ENCODE peak calls at places on chromosomes 16 and 17, in ten cellular contexts. P is A549; F is cardiac fibroblast; R is kidney epithelial cell; V is thoracic aorta; L is choroid plexus epithelial cell; C is kidney; K is CD8-positive, alpha-beta memory T cell; G is AG09309; N is neural progenitor cell. Z is an unnamed sample.

GRCh38 chr17:64202683-64203430 is 60.2 kb downstream of the TEX2 start:
- DNase-seq in P (no peak), F (peak), R (no peak), V (no peak), L (peak), C (no peak), K (no peak), G (no peak), N (peak), Z (peak)

GRCh38 chr17:15279011-15279477 is 13.9 kb upstream of the PMP22 start:
- DNase-seq in P (peak), F (peak), R (no peak), V (no peak), L (peak), C (no peak), K (no peak), G (peak), N (no peak), Z (peak)

GRCh38 chr17:66192378-66192687 is 400 bp upstream of the CEP112 start:
- DNase-seq in P (no peak), F (no peak), R (no peak), V (peak), L (no peak), C (no peak), K (no peak), G (no peak), N (no peak), Z (no peak)

GRCh38 chr17:50511058-50511457 is 2.8 kb downstream of the MYCBPAP start:
- DNase-seq in P (no peak), F (peak), R (no peak), V (no peak), L (peak), C (peak), K (no peak), G (no peak), N (no peak), Z (no peak)

GRCh38 chr16:247027-247426 is 12.4 kb downstream of the FAM234A start:
- DNase-seq in P (no peak), F (no peak), R (no peak), V (no peak), L (no peak), C (peak), K (no peak), G (no peak), N (no peak), Z (no peak)

GRCh38 chr17:69170377-69170776 is 28.7 kb upstream of the ABCA6 start:
- DNase-seq in P (no peak), F (no peak), R (no peak), V (no peak), L (no peak), C (no peak), K (no peak), G (no peak), N (no peak), Z (no peak)

GRCh38 chr17:36808181-36808661 is 129.1 kb upstream of the LHX1 start:
- DNase-seq in P (no peak), F (peak), R (no peak), V (no peak), L (peak), C (no peak), K (no peak), G (no peak), N (peak), Z (no peak)

GRCh38 chr16:55876854-55877253 is 1.7 kb upstream of the CES5A start:
- DNase-seq in P (peak), F (no peak), R (peak), V (no peak), L (no peak), C (no peak), K (no peak), G (no peak), N (no peak), Z (no peak)

GRCh38 chr17:38891441-38891840 is 21.6 kb downstream of the LASP1 start:
- DNase-seq in P (no peak), F (no peak), R (no peak), V (no peak), L (no peak), C (peak), K (no peak), G (no peak), N (no peak), Z (no peak)

GRCh38 chr17:18184143-18185007 is 747 bp downstream of the ALKBH5 start:
- DNase-seq in P (peak), F (peak), R (no peak), V (peak), L (peak), C (peak), K (peak), G (no peak), N (peak), Z (no peak)

GRCh38 chr16:83117810-83118209 is 491.0 kb downstream of the CDH13 start:
- DNase-seq in P (no peak), F (no peak), R (no peak), V (no peak), L (no peak), C (no peak), K (no peak), G (no peak), N (no peak), Z (no peak)

GRCh38 chr17:19928299-19928698 is 49.3 kb downstream of the AKAP10 start:
- DNase-seq in P (no peak), F (peak), R (no peak), V (no peak), L (peak), C (no peak), K (no peak), G (peak), N (no peak), Z (no peak)

GRCh38 chr16:79898703-79899102 is 298.2 kb upstream of the MAF start:
- DNase-seq in P (no peak), F (no peak), R (no peak), V (no peak), L (no peak), C (no peak), K (no peak), G (no peak), N (no peak), Z (no peak)

GRCh38 chr17:69179227-69179952 is 37.7 kb upstream of the ABCA6 start:
- DNase-seq in P (peak), F (peak), R (peak), V (no peak), L (peak), C (no peak), K (no peak), G (peak), N (no peak), Z (no peak)

GRCh38 chr17:45227101-45227591 is 5.5 kb downstream of the FMNL1 start:
- DNase-seq in P (no peak), F (peak), R (no peak), V (no peak), L (peak), C (no peak), K (no peak), G (no peak), N (no peak), Z (no peak)

GRCh38 chr16:11079657-11080187 is 135.4 kb downstream of the CLEC16A start:
- DNase-seq in P (no peak), F (peak), R (no peak), V (no peak), L (peak), C (no peak), K (no peak), G (peak), N (no peak), Z (peak)

GRCh38 chr16:74261068-74261467 is 35.5 kb upstream of the PSMD7 start:
- DNase-seq in P (no peak), F (no peak), R (no peak), V (no peak), L (peak), C (no peak), K (no peak), G (no peak), N (no peak), Z (no peak)

GRCh38 chr17:63918305-63918704 is 334 bp downstream of the GH1 start:
- DNase-seq in P (peak), F (no peak), R (no peak), V (no peak), L (no peak), C (peak), K (no peak), G (no peak), N (peak), Z (no peak)

GRCh38 chr17:31061678-31062077 is 33.1 kb upstream of the NF1 start:
- DNase-seq in P (peak), F (no peak), R (no peak), V (no peak), L (no peak), C (no peak), K (no peak), G (no peak), N (peak), Z (no peak)

GRCh38 chr16:4648917-4649316 is 24.3 kb downstream of the MGRN1 start:
- DNase-seq in P (no peak), F (no peak), R (no peak), V (no peak), L (no peak), C (no peak), K (no peak), G (no peak), N (no peak), Z (no peak)

GRCh38 chr16:87575027-87575804 is 27.1 kb upstream of the JPH3 start:
- DNase-seq in P (peak), F (no peak), R (no peak), V (no peak), L (peak), C (no peak), K (no peak), G (no peak), N (peak), Z (no peak)

GRCh38 chr16:87235810-87236515 is 81.2 kb downstream of the C16orf95 start:
- DNase-seq in P (no peak), F (no peak), R (no peak), V (no peak), L (peak), C (no peak), K (no peak), G (no peak), N (peak), Z (no peak)

GRCh38 chr17:416293-417206 is 63.9 kb upstream of the RPH3AL start:
- DNase-seq in P (no peak), F (no peak), R (no peak), V (no peak), L (no peak), C (peak), K (peak), G (no peak), N (no peak), Z (no peak)

GRCh38 chr17:13671771-13672170 is 70.0 kb upstream of the HS3ST3A1 start:
- DNase-seq in P (no peak), F (peak), R (no peak), V (no peak), L (peak), C (no peak), K (no peak), G (no peak), N (peak), Z (no peak)

GRCh38 chr16:66479661-66480264 is 52.7 kb downstream of the BEAN1 start:
- DNase-seq in P (no peak), F (no peak), R (no peak), V (no peak), L (no peak), C (no peak), K (no peak), G (no peak), N (no peak), Z (no peak)

GRCh38 chr17:4375039-4375748 is 8.7 kb upstream of the UBE2G1 start:
- DNase-seq in P (no peak), F (no peak), R (no peak), V (no peak), L (no peak), C (peak), K (no peak), G (no peak), N (no peak), Z (no peak)

GRCh38 chr16:20242568-20243240 is 84.6 kb downstream of the GP2 start:
- DNase-seq in P (no peak), F (no peak), R (no peak), V (no peak), L (no peak), C (no peak), K (no peak), G (no peak), N (no peak), Z (no peak)

GRCh38 chr16:24573141-24573540 is 33.8 kb downstream of the RBBP6 start:
- DNase-seq in P (no peak), F (no peak), R (no peak), V (no peak), L (no peak), C (no peak), K (no peak), G (no peak), N (no peak), Z (no peak)

GRCh38 chr17:57377094-57377493 is 120.8 kb downstream of the MSI2 start:
- DNase-seq in P (peak), F (no peak), R (no peak), V (no peak), L (no peak), C (no peak), K (no peak), G (no peak), N (no peak), Z (no peak)

GRCh38 chr17:38702166-38702899 is 2.7 kb upstream of the MLLT6 start:
- DNase-seq in P (peak), F (peak), R (no peak), V (peak), L (peak), C (peak), K (peak), G (peak), N (peak), Z (peak)

GRCh38 chr17:76479515-76480048 is 12.2 kb downstream of the AANAT start:
- DNase-seq in P (no peak), F (no peak), R (no peak), V (no peak), L (no peak), C (peak), K (no peak), G (no peak), N (no peak), Z (no peak)

GRCh38 chr17:65198653-65199382 is 61.6 kb downstream of the RGS9 start:
- DNase-seq in P (peak), F (peak), R (peak), V (no peak), L (peak), C (no peak), K (peak), G (no peak), N (peak), Z (no peak)

GRCh38 chr17:233473-233941 is 52.1 kb upstream of the DOC2B start:
- DNase-seq in P (no peak), F (no peak), R (no peak), V (no peak), L (no peak), C (peak), K (no peak), G (no peak), N (no peak), Z (no peak)

GRCh38 chr17:5583426-5584382 is 605 bp downstream of the NLRP1 start:
- DNase-seq in P (no peak), F (peak), R (no peak), V (no peak), L (no peak), C (no peak), K (no peak), G (no peak), N (no peak), Z (no peak)

GRCh38 chr17:5580974-5581373 is 3.3 kb downstream of the NLRP1 start:
- DNase-seq in P (no peak), F (no peak), R (no peak), V (no peak), L (no peak), C (no peak), K (no peak), G (no peak), N (no peak), Z (no peak)

GRCh38 chr17:5581655-5582054 is 2.7 kb downstream of the NLRP1 start:
- DNase-seq in P (no peak), F (no peak), R (no peak), V (no peak), L (no peak), C (no peak), K (no peak), G (no peak), N (no peak), Z (no peak)

GRCh38 chr17:5580367-5580766 is 3.9 kb downstream of the NLRP1 start:
- DNase-seq in P (no peak), F (peak), R (no peak), V (no peak), L (peak), C (no peak), K (no peak), G (peak), N (no peak), Z (no peak)

GRCh38 chr17:5582177-5582885 is 2.0 kb downstream of the NLRP1 start:
- DNase-seq in P (no peak), F (no peak), R (no peak), V (no peak), L (no peak), C (no peak), K (no peak), G (no peak), N (no peak), Z (no peak)
- H3K4me3 ChIP-seq in P (no peak), F (no peak), R (no peak), V (no peak), L (no peak), C (no peak), K (peak), G (no peak), N (no peak), Z (no peak)

DNA sequence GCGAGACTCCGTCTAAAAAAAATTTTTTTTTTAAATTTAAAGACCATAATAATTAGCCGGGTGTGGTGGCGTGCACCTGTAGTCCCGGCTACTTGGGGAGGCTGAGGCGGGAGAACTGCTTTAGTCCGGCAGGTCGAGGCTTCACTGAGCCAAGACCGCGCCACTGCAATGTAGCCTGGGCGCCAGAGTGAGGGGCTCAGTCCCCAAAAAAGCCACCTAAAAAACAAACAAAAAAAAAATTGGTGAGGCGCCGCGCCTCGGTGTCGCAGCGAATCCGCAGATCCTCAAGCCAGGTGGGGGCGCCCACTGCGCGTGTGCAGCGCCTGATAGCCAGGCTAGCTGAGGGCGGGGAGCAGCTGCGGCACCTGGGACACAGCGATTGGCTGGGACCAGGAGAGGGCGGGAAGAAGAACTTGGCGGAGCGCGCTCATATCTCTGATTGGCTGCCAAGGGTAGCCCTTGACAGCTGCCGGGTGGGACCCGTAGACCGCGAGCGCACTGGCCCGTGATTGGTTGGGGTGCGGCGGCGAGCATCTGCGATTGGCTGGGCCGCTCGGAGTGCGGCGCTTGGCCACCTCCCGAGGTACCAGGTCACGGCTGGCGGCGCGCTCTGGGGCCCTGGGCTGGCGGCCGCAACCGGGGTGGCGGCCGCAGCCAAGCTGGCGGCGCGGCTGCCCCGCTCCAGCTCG is 9.0 kb upstream of the CLDN9 start:
- DNase-seq in P (peak), F (peak), R (peak), V (peak), L (peak), C (peak), K (peak), G (peak), N (peak), Z (peak)
- H3K4me3 ChIP-seq in P (peak), F (no peak), R (peak), V (no peak), L (no peak), C (no peak), K (no peak), G (no peak), N (no peak), Z (no peak)

GRCh38 chr16:49763826-49764225 is 92.1 kb downstream of the ZNF423 start:
- DNase-seq in P (no peak), F (peak), R (no peak), V (no peak), L (no peak), C (no peak), K (no peak), G (no peak), N (no peak), Z (no peak)

GRCh38 chr16:49766280-49766679 is 89.6 kb downstream of the ZNF423 start:
- DNase-seq in P (no peak), F (no peak), R (no peak), V (no peak), L (no peak), C (no peak), K (no peak), G (no peak), N (no peak), Z (no peak)

GRCh38 chr16:49767998-49768397 is 87.9 kb downstream of the ZNF423 start:
- DNase-seq in P (no peak), F (no peak), R (no peak), V (no peak), L (no peak), C (no peak), K (no peak), G (no peak), N (no peak), Z (no peak)

GRCh38 chr16:49767414-49767813 is 88.5 kb downstream of the ZNF423 start:
- DNase-seq in P (no peak), F (no peak), R (no peak), V (no peak), L (no peak), C (no peak), K (no peak), G (no peak), N (no peak), Z (no peak)
- H3K4me3 ChIP-seq in P (no peak), F (no peak), R (no peak), V (no peak), L (no peak), C (no peak), K (no peak), G (no peak), N (no peak), Z (no peak)

DNA sequence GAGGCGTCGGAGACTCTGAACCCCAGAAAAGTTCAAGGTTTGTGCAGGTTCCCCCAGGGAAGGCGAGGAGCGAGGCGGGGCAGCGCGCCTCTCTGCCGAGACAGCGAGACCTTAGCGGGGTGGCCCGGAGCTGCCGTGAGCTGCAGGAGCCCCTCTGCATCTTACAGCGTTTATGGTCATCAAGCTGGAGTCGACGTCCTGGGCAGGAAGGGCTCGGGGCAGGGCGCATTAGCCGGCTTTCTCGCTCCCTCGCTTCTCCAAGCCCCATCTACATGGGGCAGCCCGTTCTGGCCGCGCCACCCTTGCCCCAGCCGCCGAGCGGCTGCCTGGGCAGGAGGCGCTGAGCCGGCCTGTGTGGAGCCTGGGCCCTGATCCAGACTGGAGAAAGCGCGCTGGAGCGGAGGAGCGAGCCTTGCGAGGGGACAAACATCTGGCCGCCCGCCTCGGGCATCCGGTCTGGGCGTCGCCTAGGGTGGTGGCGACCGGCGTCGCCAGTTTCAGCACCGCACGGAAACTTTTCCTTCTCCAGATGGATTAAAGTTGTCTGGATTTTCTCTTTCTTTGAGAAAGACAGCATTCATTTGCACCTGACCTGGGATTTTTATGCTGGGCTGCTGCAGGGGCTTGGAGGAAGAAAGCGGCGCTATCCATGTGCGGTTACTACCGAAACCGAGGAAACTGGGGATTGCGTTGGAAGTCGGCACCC is 750 bp downstream of the TMEM132E start:
- DNase-seq in P (peak), F (peak), R (no peak), V (no peak), L (peak), C (peak), K (no peak), G (no peak), N (peak), Z (no peak)
- H3K4me3 ChIP-seq in P (peak), F (no peak), R (no peak), V (peak), L (no peak), C (peak), K (no peak), G (no peak), N (peak), Z (peak)

DNA sequence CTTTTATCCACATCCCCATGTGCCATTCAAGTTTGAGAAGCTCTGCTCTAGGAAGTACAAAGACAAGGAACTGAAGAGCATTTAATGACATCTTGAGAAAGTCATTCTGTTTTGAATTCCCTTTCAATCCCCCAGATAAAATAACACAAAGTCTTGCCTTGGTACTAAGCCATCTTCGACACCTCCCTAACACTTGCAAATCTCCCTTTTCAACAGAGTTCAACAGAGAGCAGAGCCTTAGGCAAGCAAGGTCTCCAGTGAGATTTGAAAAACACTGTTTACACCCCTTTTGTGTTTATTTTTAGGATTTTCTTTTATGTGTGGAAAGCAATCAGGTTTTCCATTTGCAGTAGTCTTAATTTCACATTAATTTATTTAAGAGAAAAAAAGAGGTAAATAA is 13.6 kb downstream of the TOX3 start:
- DNase-seq in P (no peak), F (no peak), R (no peak), V (no peak), L (no peak), C (no peak), K (no peak), G (no peak), N (no peak), Z (no peak)
- H3K4me3 ChIP-seq in P (no peak), F (no peak), R (no peak), V (no peak), L (no peak), C (no peak), K (no peak), G (no peak), N (no peak), Z (no peak)

GRCh38 chr16:53090591-53091507 is 36.1 kb downstream of the CHD9 start:
- DNase-seq in P (no peak), F (peak), R (no peak), V (peak), L (peak), C (peak), K (no peak), G (peak), N (peak), Z (peak)
- H3K4me3 ChIP-seq in P (no peak), F (no peak), R (no peak), V (peak), L (peak), C (peak), K (no peak), G (peak), N (peak), Z (peak)

GRCh38 chr17:43085489-43085888 is 39.7 kb downstream of the BRCA1 start:
- DNase-seq in P (peak), F (no peak), R (peak), V (no peak), L (peak), C (no peak), K (no peak), G (no peak), N (no peak), Z (no peak)
- H3K4me3 ChIP-seq in P (no peak), F (no peak), R (no peak), V (no peak), L (no peak), C (no peak), K (no peak), G (no peak), N (no peak), Z (no peak)